ENCODE peak calls at places on chromosomes 4 and X, in seven cellular contexts. X, N, D, O, Q, M and A are unnamed samples.

GRCh38 chr4:37475087-37475486 is 211.1 kb downstream of the RELL1 start:
- DNase-seq in D (peak), N (no peak), M (no peak), Q (no peak), O (no peak), X (no peak), A (no peak)

GRCh38 chrX:38260231-38260630 is 39.6 kb upstream of the SRPX start:
- DNase-seq in D (peak), X (no peak), M (no peak), O (no peak), N (no peak), Q (peak), A (peak)

GRCh38 chrX:129779747-129780146 is at the start of gene SASH3:
- DNase-seq in M (no peak), O (peak), D (no peak), X (no peak), Q (no peak), N (no peak), A (no peak)

GRCh38 chr4:1565598-1566295 is 118.4 kb downstream of the FAM53A start:
- DNase-seq in Q (no peak), O (no peak), X (no peak), M (no peak), D (no peak), N (no peak), A (no peak)

GRCh38 chrX:13153796-13154195 is 109.4 kb upstream of the FAM9C start:
- DNase-seq in M (no peak), X (peak), O (peak), N (no peak), D (no peak), Q (peak), A (peak)

GRCh38 chr4:130233377-130234047 is 1137.6 kb downstream of the C4orf33 start:
- DNase-seq in N (no peak), X (no peak), M (no peak), O (no peak), D (peak), Q (peak), A (no peak)

GRCh38 chrX:44264936-44265335 is 78.5 kb downstream of the EFHC2 start:
- DNase-seq in Q (no peak), O (no peak), M (no peak), N (no peak), X (no peak), D (no peak), A (no peak)

GRCh38 chrX:102345916-102346315 is 93.9 kb downstream of the NXF2B start:
- DNase-seq in N (no peak), O (peak), M (peak), Q (peak), X (peak), D (peak), A (peak)

DNA sequence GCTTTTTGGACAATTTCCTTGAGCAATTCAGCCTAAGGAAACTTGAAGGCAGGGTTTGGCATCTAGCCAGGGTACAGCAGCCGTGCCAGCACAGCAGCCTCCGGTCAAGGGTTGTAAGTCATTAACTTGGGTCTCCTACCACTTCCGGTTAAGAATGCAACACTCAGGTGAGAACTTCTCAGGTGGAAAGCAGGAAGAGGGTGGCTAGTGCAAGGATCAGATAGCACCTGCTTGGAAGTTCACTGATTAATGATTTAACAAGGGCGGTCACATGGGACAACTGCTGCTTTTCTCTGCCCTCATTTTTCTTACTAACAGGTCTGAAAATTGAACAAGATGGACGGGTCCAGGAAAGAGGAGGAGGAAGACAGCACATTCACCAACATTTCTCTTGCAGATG is 30.1 kb upstream of the SCOC start:
- DNase-seq in M (no peak), D (peak), N (no peak), Q (peak), O (no peak), X (no peak), A (peak)
- H3K4me3 ChIP-seq in M (no peak), D (no peak), N (no peak), Q (no peak), O (no peak), X (no peak), A (no peak)

GRCh38 chr4:7333801-7334421 is 100.8 kb downstream of the PSAPL1 start:
- DNase-seq in Q (no peak), D (no peak), X (no peak), M (peak), O (no peak), N (no peak), A (no peak)
- TF ChIP-seq CTCF in Q (peak), D (no peak), X (no peak), M (no peak), O (no peak), N (no peak), A (no peak)

GRCh38 chr4:95470622-95471021 is 78.2 kb downstream of the UNC5C start:
- DNase-seq in M (no peak), D (no peak), Q (no peak), O (no peak), N (no peak), X (no peak), A (no peak)
- H3K4me3 ChIP-seq in M (no peak), D (no peak), Q (no peak), O (no peak), N (no peak), X (no peak), A (no peak)

DNA sequence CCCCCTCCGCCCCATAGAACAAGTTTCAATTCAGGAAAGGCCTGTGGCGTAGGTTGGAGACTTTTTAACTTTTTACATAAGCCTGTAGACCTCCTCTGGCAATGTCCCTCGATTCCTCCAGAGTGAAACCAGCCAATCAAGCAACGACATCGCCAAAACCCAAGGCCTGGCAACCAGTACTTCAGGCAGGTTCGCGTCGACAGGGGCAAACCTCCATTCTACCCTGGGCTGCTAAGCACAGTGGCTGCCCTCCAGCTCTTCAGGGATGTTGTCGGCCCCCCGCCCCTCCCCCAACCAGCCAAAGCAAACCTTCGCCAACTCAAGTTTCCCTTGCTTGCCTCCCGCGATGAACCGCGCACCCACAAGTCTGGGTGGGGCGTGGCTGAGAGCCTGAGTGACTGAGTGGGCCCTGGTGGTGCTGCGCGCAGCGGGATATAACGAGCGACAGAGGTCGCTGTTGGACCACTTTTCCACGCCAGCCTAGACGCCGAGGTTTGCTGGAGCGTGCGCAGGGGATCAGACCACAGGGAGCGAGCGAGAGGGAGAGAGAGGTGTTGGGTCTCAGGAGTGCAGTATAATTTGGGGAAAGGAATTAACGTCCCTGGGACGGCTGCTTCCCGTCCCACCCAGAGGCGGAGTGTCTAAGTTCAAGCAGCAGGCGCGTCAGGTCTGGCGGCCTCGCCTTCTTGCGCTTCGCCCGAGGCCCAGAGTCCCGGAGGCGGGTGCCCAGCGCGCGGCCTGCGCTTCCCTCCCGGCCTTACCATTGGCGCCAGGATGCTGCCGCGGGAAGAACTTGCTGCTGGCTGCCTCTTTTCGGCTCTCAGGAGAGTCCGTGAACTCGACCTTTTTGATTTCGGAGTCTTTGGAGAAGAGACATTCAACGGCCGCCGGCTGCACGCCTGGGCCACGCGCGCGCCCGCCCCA is 9.0 kb upstream of the PITX2 start:
- DNase-seq in Q (peak), M (peak), X (peak), N (peak), D (peak), O (peak), A (peak)
- TF ChIP-seq CTCF in Q (peak), M (peak), X (peak), N (peak), D (peak), O (peak), A (peak)

GRCh38 chrX:47513697-47514085 is 30.7 kb upstream of the ZNF41 start:
- DNase-seq in M (no peak), O (no peak), Q (no peak), N (no peak), D (no peak), X (no peak), A (no peak)
- H3K4me3 ChIP-seq in M (peak), O (peak), Q (no peak), N (peak), D (peak), X (peak), A (peak)